ENCODE peak calls at places on chromosome 5, in five cellular contexts. V is mammary epithelial cell, Z is hepatic stellate cell, S is ELR, N is endodermal cell. B is an unnamed sample.

GRCh38 chr5:142795246-142795645 is 25.1 kb downstream of the ARHGAP26 start:
- DNase-seq in S (no peak), N (no peak), V (no peak), Z (no peak), B (no peak)

GRCh38 chr5:174306345-174307030 is 261.0 kb downstream of the NSG2 start:
- DNase-seq in V (no peak), N (peak; percentile 84), S (no peak), Z (no peak), B (no peak)

GRCh38 chr5:138803285-138803684 is 50.1 kb downstream of the CTNNA1 start:
- DNase-seq in Z (no peak), S (no peak), V (no peak), N (no peak), B (no peak)

GRCh38 chr5:177495243-177496060 is 2.0 kb downstream of the PDLIM7 start:
- DNase-seq in S (peak; percentile 85), Z (peak; percentile 88), N (peak; percentile 96), V (peak; percentile 56), B (peak; percentile 31)

GRCh38 chr5:43772601-43773031 is 169.6 kb downstream of the NNT start:
- DNase-seq in N (no peak), S (peak; percentile 40), V (peak; percentile 62), Z (no peak), B (peak; percentile 30)

GRCh38 chr5:1357946-1358725 is 13.2 kb upstream of the CLPTM1L start:
- DNase-seq in Z (no peak), S (no peak), N (no peak), V (no peak), B (no peak)

GRCh38 chr5:669842-670395 is 23.2 kb downstream of the TPPP start:
- DNase-seq in V (no peak), N (no peak), S (no peak), Z (no peak), B (no peak)

GRCh38 chr5:5464036-5464715 is 41.7 kb downstream of the ICE1 start:
- DNase-seq in V (no peak), S (no peak), N (no peak), Z (no peak), B (no peak)

GRCh38 chr5:65791721-65792698 is 70.0 kb downstream of the NLN start:
- DNase-seq in V (no peak), S (no peak), N (no peak), Z (no peak), B (no peak)

GRCh38 chr5:145793574-145793973 is 41.6 kb downstream of the PRELID2 start:
- DNase-seq in V (no peak), S (no peak), Z (no peak), N (no peak), B (no peak)

GRCh38 chr5:166302189-166302588 is 1989.3 kb upstream of the WWC1 start:
- DNase-seq in V (no peak), S (no peak), N (no peak), Z (no peak), B (no peak)

GRCh38 chr5:7801898-7802614 is 48.9 kb downstream of the CFAP90 start:
- DNase-seq in N (no peak), V (no peak), Z (no peak), S (no peak), B (no peak)

GRCh38 chr5:142253938-142254895 is 70.6 kb downstream of the SPRY4 start:
- DNase-seq in V (no peak), Z (no peak), N (no peak), S (peak; percentile 28), B (no peak)

GRCh38 chr5:110476164-110476563 is 250.3 kb downstream of the TMEM232 start:
- DNase-seq in Z (no peak), S (no peak), N (no peak), V (no peak), B (no peak)

GRCh38 chr5:109759304-109759703 is 69.6 kb downstream of the MAN2A1 start:
- DNase-seq in N (no peak), Z (no peak), V (peak; percentile 15), S (peak; percentile 68), B (peak; percentile 45)

B was measured in PC-3.